ENCODE peak calls at places on chromosomes 13 and 19, in ten cellular contexts. One of them, this sample, is unnamed.

GRCh38 chr13:29733069-29733700 is 117.2 kb downstream of the UBL3 start:
- DNase-seq in breast epithelium: peak; percentile 18
- DNase-seq in upper lobe of left lung: no peak
- DNase-seq in esophagus muscularis mucosa: no peak
- DNase-seq in body of pancreas: no peak
- DNase-seq in A549: no peak
- DNase-seq in transverse colon: no peak
- DNase-seq in HCT116: no peak
- DNase-seq in Peyer's patch: no peak
- DNase-seq in vagina: no peak
- DNase-seq in this sample: no peak

GRCh38 chr13:97432232-97432916 is 1.6 kb upstream of the RAP2A start:
- DNase-seq in body of pancreas: no peak
- DNase-seq in Peyer's patch: no peak
- DNase-seq in HCT116: no peak
- DNase-seq in vagina: no peak
- DNase-seq in breast epithelium: no peak
- DNase-seq in upper lobe of left lung: no peak
- DNase-seq in A549: no peak
- DNase-seq in esophagus muscularis mucosa: no peak
- DNase-seq in transverse colon: no peak
- DNase-seq in this sample: no peak

GRCh38 chr13:31755803-31756212 is 16.5 kb downstream of the RXFP2 start:
- DNase-seq in body of pancreas: no peak
- DNase-seq in esophagus muscularis mucosa: no peak
- DNase-seq in breast epithelium: no peak
- DNase-seq in Peyer's patch: no peak
- DNase-seq in upper lobe of left lung: peak; percentile 9
- DNase-seq in HCT116: no peak
- DNase-seq in A549: no peak
- DNase-seq in vagina: no peak
- DNase-seq in transverse colon: no peak
- DNase-seq in this sample: no peak

GRCh38 chr19:30551271-30551670 is 179.1 kb downstream of the ZNF536 start:
- DNase-seq in transverse colon: no peak
- DNase-seq in A549: no peak
- DNase-seq in upper lobe of left lung: no peak
- DNase-seq in HCT116: no peak
- DNase-seq in body of pancreas: no peak
- DNase-seq in esophagus muscularis mucosa: no peak
- DNase-seq in Peyer's patch: no peak
- DNase-seq in vagina: no peak
- DNase-seq in breast epithelium: no peak
- DNase-seq in this sample: no peak

GRCh38 chr19:52689804-52690394 is 44.9 kb downstream of the ZNF611 start:
- DNase-seq in Peyer's patch: peak; percentile 54
- DNase-seq in breast epithelium: peak; percentile 26
- DNase-seq in upper lobe of left lung: peak; percentile 89
- DNase-seq in vagina: no peak
- DNase-seq in transverse colon: peak; percentile 30
- DNase-seq in HCT116: no peak
- DNase-seq in esophagus muscularis mucosa: peak; percentile 92
- DNase-seq in A549: no peak
- DNase-seq in body of pancreas: peak; percentile 31
- DNase-seq in this sample: peak; percentile 60

GRCh38 chr19:6765738-6766356 is 1.4 kb downstream of the SH2D3A start:
- DNase-seq in HCT116: peak; percentile 82
- DNase-seq in vagina: no peak
- DNase-seq in A549: no peak
- DNase-seq in esophagus muscularis mucosa: no peak
- DNase-seq in Peyer's patch: peak; percentile 94
- DNase-seq in breast epithelium: peak; percentile 97
- DNase-seq in upper lobe of left lung: peak; percentile 92
- DNase-seq in body of pancreas: peak; percentile 98
- DNase-seq in transverse colon: peak; percentile 95
- DNase-seq in this sample: no peak

GRCh38 chr19:39518458-39518857 is 3.5 kb downstream of the SELENOV start:
- DNase-seq in breast epithelium: no peak
- DNase-seq in esophagus muscularis mucosa: no peak
- DNase-seq in vagina: no peak
- DNase-seq in HCT116: no peak
- DNase-seq in Peyer's patch: no peak
- DNase-seq in transverse colon: no peak
- DNase-seq in body of pancreas: no peak
- DNase-seq in upper lobe of left lung: no peak
- DNase-seq in A549: no peak
- DNase-seq in this sample: no peak

GRCh38 chr19:3304871-3305423 is 61.4 kb upstream of the NFIC start:
- DNase-seq in upper lobe of left lung: no peak
- DNase-seq in A549: peak; percentile 62
- DNase-seq in vagina: no peak
- DNase-seq in HCT116: peak; percentile 56
- DNase-seq in transverse colon: peak; percentile 78
- DNase-seq in esophagus muscularis mucosa: peak; percentile 93
- DNase-seq in breast epithelium: peak; percentile 40
- DNase-seq in Peyer's patch: peak; percentile 82
- DNase-seq in body of pancreas: peak; percentile 78
- DNase-seq in this sample: peak; percentile 84

GRCh38 chr19:48351341-48351752 is 12.4 kb downstream of the TMEM143 start:
- DNase-seq in Peyer's patch: peak; percentile 90
- DNase-seq in transverse colon: peak; percentile 87
- DNase-seq in vagina: no peak
- DNase-seq in A549: peak; percentile 89
- DNase-seq in body of pancreas: peak; percentile 68
- DNase-seq in HCT116: no peak
- DNase-seq in breast epithelium: no peak
- DNase-seq in esophagus muscularis mucosa: no peak
- DNase-seq in upper lobe of left lung: peak; percentile 84
- DNase-seq in this sample: peak; percentile 60

GRCh38 chr13:47426126-47426849 is 529.4 kb upstream of the HTR2A start:
- DNase-seq in upper lobe of left lung: no peak
- DNase-seq in A549: no peak
- DNase-seq in esophagus muscularis mucosa: no peak
- DNase-seq in body of pancreas: no peak
- DNase-seq in Peyer's patch: no peak
- DNase-seq in HCT116: no peak
- DNase-seq in vagina: no peak
- DNase-seq in transverse colon: peak; percentile 7
- DNase-seq in breast epithelium: peak; percentile 77
- DNase-seq in this sample: no peak

GRCh38 chr19:3368441-3368795 is 2.0 kb downstream of the NFIC start:
- DNase-seq in breast epithelium: no peak
- DNase-seq in Peyer's patch: no peak
- DNase-seq in transverse colon: no peak
- DNase-seq in upper lobe of left lung: no peak
- DNase-seq in esophagus muscularis mucosa: no peak
- DNase-seq in vagina: no peak
- DNase-seq in body of pancreas: peak; percentile 21
- DNase-seq in A549: no peak
- DNase-seq in HCT116: no peak
- DNase-seq in this sample: no peak

GRCh38 chr19:10604460-10604980 is 17.4 kb upstream of the AP1M2 start:
- DNase-seq in breast epithelium: no peak
- DNase-seq in A549: no peak
- DNase-seq in esophagus muscularis mucosa: no peak
- DNase-seq in Peyer's patch: peak; percentile 75
- DNase-seq in transverse colon: peak; percentile 15
- DNase-seq in body of pancreas: peak; percentile 17
- DNase-seq in HCT116: no peak
- DNase-seq in upper lobe of left lung: no peak
- DNase-seq in vagina: no peak
- DNase-seq in this sample: no peak

GRCh38 chr13:85431720-85432119 is 367.5 kb downstream of the SLITRK6 start:
- DNase-seq in transverse colon: no peak
- DNase-seq in esophagus muscularis mucosa: no peak
- DNase-seq in vagina: no peak
- DNase-seq in A549: no peak
- DNase-seq in body of pancreas: peak; percentile 9
- DNase-seq in HCT116: no peak
- DNase-seq in Peyer's patch: no peak
- DNase-seq in breast epithelium: no peak
- DNase-seq in upper lobe of left lung: peak; percentile 13
- DNase-seq in this sample: no peak

GRCh38 chr19:29645911-29646310 is 19.4 kb upstream of the PLEKHF1 start:
- DNase-seq in body of pancreas: no peak
- DNase-seq in A549: no peak
- DNase-seq in HCT116: no peak
- DNase-seq in transverse colon: no peak
- DNase-seq in breast epithelium: no peak
- DNase-seq in vagina: no peak
- DNase-seq in upper lobe of left lung: no peak
- DNase-seq in Peyer's patch: no peak
- DNase-seq in esophagus muscularis mucosa: no peak
- DNase-seq in this sample: peak; percentile 43

GRCh38 chr13:113767366-113767765 is 8.3 kb downstream of the TMEM255B start:
- DNase-seq in HCT116: no peak
- DNase-seq in upper lobe of left lung: no peak
- DNase-seq in transverse colon: no peak
- DNase-seq in A549: no peak
- DNase-seq in breast epithelium: no peak
- DNase-seq in vagina: no peak
- DNase-seq in body of pancreas: no peak
- DNase-seq in esophagus muscularis mucosa: no peak
- DNase-seq in Peyer's patch: peak; percentile 2
- DNase-seq in this sample: no peak
- H3K4me1 ChIP-seq in HCT116: no peaks in the 10 kb centered on the region
- H3K4me1 ChIP-seq in upper lobe of left lung: peaks cover 10% of the 10 kb centered on the region
- H3K4me1 ChIP-seq in transverse colon: no peaks in the 10 kb centered on the region
- H3K4me1 ChIP-seq in A549: no peaks in the 10 kb centered on the region
- H3K4me1 ChIP-seq in breast epithelium: no peaks in the 10 kb centered on the region
- H3K4me1 ChIP-seq in vagina: no peaks in the 10 kb centered on the region
- H3K4me1 ChIP-seq in body of pancreas: no peaks in the 10 kb centered on the region
- H3K4me1 ChIP-seq in esophagus muscularis mucosa: no peaks in the 10 kb centered on the region
- H3K4me1 ChIP-seq in Peyer's patch: no peaks in the 10 kb centered on the region
- H3K4me1 ChIP-seq in this sample: no peaks in the 10 kb centered on the region

GRCh38 chr19:46784262-46785053 is 3.9 kb downstream of the SLC1A5 start:
- DNase-seq in transverse colon: peak; percentile 89
- DNase-seq in A549: peak; percentile 97
- DNase-seq in breast epithelium: peak; percentile 69
- DNase-seq in body of pancreas: peak; percentile 73
- DNase-seq in vagina: no peak
- DNase-seq in esophagus muscularis mucosa: peak; percentile 95
- DNase-seq in upper lobe of left lung: peak; percentile 83
- DNase-seq in HCT116: peak; percentile 71
- DNase-seq in Peyer's patch: peak; percentile 86
- DNase-seq in this sample: peak; percentile 74
- TF ChIP-seq POLR2A in transverse colon: peak; percentile 20
- TF ChIP-seq POLR2A in A549: peak; percentile 43
- TF ChIP-seq POLR2A in breast epithelium: no peak
- TF ChIP-seq POLR2A in body of pancreas: peak; percentile 5
- TF ChIP-seq POLR2A in vagina: no peak
- TF ChIP-seq POLR2A in esophagus muscularis mucosa: no peak
- TF ChIP-seq POLR2A in upper lobe of left lung: peak; percentile 32
- TF ChIP-seq POLR2A in HCT116: no peak
- TF ChIP-seq POLR2A in Peyer's patch: no peak
- TF ChIP-seq POLR2A in this sample: no peak

GRCh38 chr19:38061294-38061693 is 154.3 kb downstream of the SIPA1L3 start:
- DNase-seq in esophagus muscularis mucosa: no peak
- DNase-seq in breast epithelium: no peak
- DNase-seq in upper lobe of left lung: no peak
- DNase-seq in transverse colon: no peak
- DNase-seq in Peyer's patch: no peak
- DNase-seq in HCT116: no peak
- DNase-seq in vagina: no peak
- DNase-seq in A549: peak; percentile 65
- DNase-seq in body of pancreas: no peak
- DNase-seq in this sample: no peak
- H3K4me1 ChIP-seq in esophagus muscularis mucosa: no peaks in the 10 kb centered on the region
- H3K4me1 ChIP-seq in breast epithelium: no peaks in the 10 kb centered on the region
- H3K4me1 ChIP-seq in upper lobe of left lung: peaks cover 25% of the 10 kb centered on the region
- H3K4me1 ChIP-seq in transverse colon: peaks cover 12% of the 10 kb centered on the region
- H3K4me1 ChIP-seq in Peyer's patch: no peaks in the 10 kb centered on the region
- H3K4me1 ChIP-seq in HCT116: peaks cover 20% of the 10 kb centered on the region
- H3K4me1 ChIP-seq in vagina: peaks cover 14% of the 10 kb centered on the region
- H3K4me1 ChIP-seq in A549: peaks cover 31% of the 10 kb centered on the region
- H3K4me1 ChIP-seq in body of pancreas: peaks cover 24% of the 10 kb centered on the region
- H3K4me1 ChIP-seq in this sample: peaks cover 5% of the 10 kb centered on the region

GRCh38 chr19:34275705-34276104 is 21.4 kb downstream of the GARRE1 start:
- DNase-seq in upper lobe of left lung: no peak
- DNase-seq in breast epithelium: no peak
- DNase-seq in body of pancreas: no peak
- DNase-seq in HCT116: no peak
- DNase-seq in Peyer's patch: no peak
- DNase-seq in transverse colon: no peak
- DNase-seq in A549: no peak
- DNase-seq in esophagus muscularis mucosa: no peak
- DNase-seq in vagina: no peak
- DNase-seq in this sample: no peak

GRCh38 chr19:34274284-34274826 is 20.0 kb downstream of the GARRE1 start:
- DNase-seq in A549: no peak
- DNase-seq in body of pancreas: no peak
- DNase-seq in transverse colon: no peak
- DNase-seq in vagina: no peak
- DNase-seq in HCT116: no peak
- DNase-seq in upper lobe of left lung: no peak
- DNase-seq in breast epithelium: no peak
- DNase-seq in Peyer's patch: no peak
- DNase-seq in esophagus muscularis mucosa: no peak
- DNase-seq in this sample: no peak

GRCh38 chr19:34269968-34270621 is 15.7 kb downstream of the GARRE1 start:
- DNase-seq in upper lobe of left lung: no peak
- DNase-seq in vagina: no peak
- DNase-seq in transverse colon: peak; percentile 51
- DNase-seq in esophagus muscularis mucosa: no peak
- DNase-seq in body of pancreas: peak; percentile 60
- DNase-seq in HCT116: no peak
- DNase-seq in breast epithelium: peak; percentile 63
- DNase-seq in A549: no peak
- DNase-seq in Peyer's patch: peak; percentile 86
- DNase-seq in this sample: peak; percentile 44

GRCh38 chr19:34274827-34275625 is 20.7 kb downstream of the GARRE1 start:
- DNase-seq in HCT116: no peak
- DNase-seq in vagina: no peak
- DNase-seq in transverse colon: no peak
- DNase-seq in body of pancreas: no peak
- DNase-seq in A549: no peak
- DNase-seq in upper lobe of left lung: no peak
- DNase-seq in esophagus muscularis mucosa: no peak
- DNase-seq in breast epithelium: no peak
- DNase-seq in Peyer's patch: no peak
- DNase-seq in this sample: no peak

DNA sequence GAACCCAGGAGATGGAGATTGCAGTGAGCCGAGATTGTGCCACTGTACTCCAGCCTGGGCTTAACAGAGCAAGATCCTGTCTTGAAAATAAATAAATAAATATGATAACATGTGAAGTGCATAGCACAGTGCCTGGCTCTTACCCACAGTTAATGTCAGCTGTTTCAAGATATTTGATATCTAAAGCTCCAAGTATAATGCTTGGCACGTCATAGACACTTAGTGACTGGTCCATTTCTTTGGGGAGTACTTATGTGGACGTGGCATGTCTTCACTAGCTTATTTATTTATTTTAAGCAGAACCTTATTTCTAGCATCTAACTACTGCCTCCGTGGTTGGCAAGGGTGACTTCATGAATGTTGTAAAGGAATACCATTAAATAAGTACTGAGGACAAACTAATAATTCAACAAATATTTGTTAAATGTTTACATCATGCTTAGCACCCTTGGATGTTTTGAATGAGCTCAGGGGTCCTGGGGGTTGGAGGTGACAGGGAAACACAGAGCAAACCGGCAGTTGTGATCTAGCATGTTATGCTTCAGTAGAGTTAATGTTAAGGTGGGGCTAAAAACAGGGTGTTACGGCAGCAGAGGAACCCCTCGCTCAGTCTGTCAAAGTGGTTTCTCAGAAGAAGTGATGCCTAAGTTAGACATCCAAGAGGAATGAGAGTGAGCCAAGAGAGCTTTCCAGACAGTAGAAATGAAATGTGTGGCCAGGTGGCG is 18.9 kb downstream of the GARRE1 start:
- DNase-seq in body of pancreas: no peak
- DNase-seq in transverse colon: no peak
- DNase-seq in Peyer's patch: no peak
- DNase-seq in vagina: no peak
- DNase-seq in upper lobe of left lung: no peak
- DNase-seq in esophagus muscularis mucosa: no peak
- DNase-seq in A549: no peak
- DNase-seq in breast epithelium: no peak
- DNase-seq in HCT116: no peak
- DNase-seq in this sample: no peak
- TF ChIP-seq POLR2A in body of pancreas: no peak
- TF ChIP-seq POLR2A in transverse colon: no peak
- TF ChIP-seq POLR2A in Peyer's patch: no peak
- TF ChIP-seq POLR2A in vagina: no peak
- TF ChIP-seq POLR2A in upper lobe of left lung: no peak
- TF ChIP-seq POLR2A in esophagus muscularis mucosa: no peak
- TF ChIP-seq POLR2A in A549: no peak
- TF ChIP-seq POLR2A in breast epithelium: no peak
- TF ChIP-seq POLR2A in HCT116: no peak
- TF ChIP-seq POLR2A in this sample: no peak